ENCODE peak calls at places on chromosomes 4 and X, in ten cellular contexts. One of them, this sample, is unnamed.

GRCh38 chr4:186623546-186623945 is 68.2 kb upstream of the MTNR1A start:
- DNase-seq in B cell: no peak
- DNase-seq in neuronal stem cell: no peak
- DNase-seq in SIG-M5: no peak
- DNase-seq in brain microvascular endothelial cell: peak
- DNase-seq in MCF 10A: no peak
- DNase-seq in NCI-H748 treated with DMSO at 0.1 percent for 48 hours: no peak
- DNase-seq in epithelial cell of esophagus: no peak
- DNase-seq in T-helper 2 cell: no peak
- DNase-seq in naive thymus-derived CD8-positive, alpha-beta T cell: no peak
- DNase-seq in this sample: no peak

GRCh38 chr4:2936773-2937145 is 26.4 kb downstream of the NOP14 start:
- DNase-seq in SIG-M5: no peak
- DNase-seq in brain microvascular endothelial cell: peak
- DNase-seq in naive thymus-derived CD8-positive, alpha-beta T cell: no peak
- DNase-seq in neuronal stem cell: no peak
- DNase-seq in epithelial cell of esophagus: peak
- DNase-seq in T-helper 2 cell: peak
- DNase-seq in MCF 10A: peak
- DNase-seq in B cell: no peak
- DNase-seq in NCI-H748 treated with DMSO at 0.1 percent for 48 hours: no peak
- DNase-seq in this sample: no peak

GRCh38 chr4:16508968-16509367 is 282.7 kb upstream of the TAPT1 start:
- DNase-seq in brain microvascular endothelial cell: peak
- DNase-seq in MCF 10A: no peak
- DNase-seq in NCI-H748 treated with DMSO at 0.1 percent for 48 hours: no peak
- DNase-seq in neuronal stem cell: no peak
- DNase-seq in T-helper 2 cell: no peak
- DNase-seq in SIG-M5: no peak
- DNase-seq in epithelial cell of esophagus: peak
- DNase-seq in B cell: no peak
- DNase-seq in naive thymus-derived CD8-positive, alpha-beta T cell: no peak
- DNase-seq in this sample: no peak

GRCh38 chr4:102091656-102092055 is 253.6 kb downstream of the SLC39A8 start:
- DNase-seq in T-helper 2 cell: no peak
- DNase-seq in brain microvascular endothelial cell: no peak
- DNase-seq in MCF 10A: no peak
- DNase-seq in neuronal stem cell: no peak
- DNase-seq in epithelial cell of esophagus: no peak
- DNase-seq in SIG-M5: no peak
- DNase-seq in B cell: no peak
- DNase-seq in naive thymus-derived CD8-positive, alpha-beta T cell: no peak
- DNase-seq in NCI-H748 treated with DMSO at 0.1 percent for 48 hours: no peak
- DNase-seq in this sample: no peak

GRCh38 chr4:119103263-119103662 is 32.4 kb upstream of the MYOZ2 start:
- DNase-seq in naive thymus-derived CD8-positive, alpha-beta T cell: no peak
- DNase-seq in SIG-M5: peak
- DNase-seq in neuronal stem cell: no peak
- DNase-seq in brain microvascular endothelial cell: peak
- DNase-seq in NCI-H748 treated with DMSO at 0.1 percent for 48 hours: no peak
- DNase-seq in B cell: no peak
- DNase-seq in epithelial cell of esophagus: peak
- DNase-seq in MCF 10A: peak
- DNase-seq in T-helper 2 cell: no peak
- DNase-seq in this sample: no peak

GRCh38 chr4:114034189-114034588 is 54.7 kb upstream of the ARSJ start:
- DNase-seq in epithelial cell of esophagus: no peak
- DNase-seq in T-helper 2 cell: no peak
- DNase-seq in brain microvascular endothelial cell: no peak
- DNase-seq in NCI-H748 treated with DMSO at 0.1 percent for 48 hours: no peak
- DNase-seq in naive thymus-derived CD8-positive, alpha-beta T cell: no peak
- DNase-seq in SIG-M5: no peak
- DNase-seq in neuronal stem cell: no peak
- DNase-seq in B cell: no peak
- DNase-seq in MCF 10A: no peak
- DNase-seq in this sample: no peak

GRCh38 chr4:57231781-57232180 is 121.6 kb upstream of the IGFBP7 start:
- DNase-seq in T-helper 2 cell: no peak
- DNase-seq in epithelial cell of esophagus: peak
- DNase-seq in naive thymus-derived CD8-positive, alpha-beta T cell: no peak
- DNase-seq in B cell: no peak
- DNase-seq in MCF 10A: no peak
- DNase-seq in SIG-M5: no peak
- DNase-seq in neuronal stem cell: no peak
- DNase-seq in brain microvascular endothelial cell: no peak
- DNase-seq in NCI-H748 treated with DMSO at 0.1 percent for 48 hours: no peak
- DNase-seq in this sample: no peak

GRCh38 chrX:116427976-116428375 is 8.4 kb upstream of the SLC6A14 start:
- DNase-seq in brain microvascular endothelial cell: no peak
- DNase-seq in MCF 10A: no peak
- DNase-seq in T-helper 2 cell: no peak
- DNase-seq in NCI-H748 treated with DMSO at 0.1 percent for 48 hours: no peak
- DNase-seq in neuronal stem cell: no peak
- DNase-seq in naive thymus-derived CD8-positive, alpha-beta T cell: no peak
- DNase-seq in SIG-M5: no peak
- DNase-seq in epithelial cell of esophagus: no peak
- DNase-seq in B cell: no peak
- DNase-seq in this sample: no peak

GRCh38 chr4:83043801-83044407 is 8.9 kb downstream of the COPS4 start:
- DNase-seq in SIG-M5: no peak
- DNase-seq in brain microvascular endothelial cell: peak
- DNase-seq in epithelial cell of esophagus: peak
- DNase-seq in neuronal stem cell: no peak
- DNase-seq in MCF 10A: peak
- DNase-seq in T-helper 2 cell: peak
- DNase-seq in NCI-H748 treated with DMSO at 0.1 percent for 48 hours: no peak
- DNase-seq in B cell: no peak
- DNase-seq in naive thymus-derived CD8-positive, alpha-beta T cell: no peak
- DNase-seq in this sample: no peak

GRCh38 chrX:150913511-150913910 is 15.0 kb upstream of the CD99L2 start:
- DNase-seq in neuronal stem cell: no peak
- DNase-seq in NCI-H748 treated with DMSO at 0.1 percent for 48 hours: no peak
- DNase-seq in SIG-M5: no peak
- DNase-seq in T-helper 2 cell: no peak
- DNase-seq in MCF 10A: peak
- DNase-seq in B cell: no peak
- DNase-seq in brain microvascular endothelial cell: no peak
- DNase-seq in epithelial cell of esophagus: no peak
- DNase-seq in naive thymus-derived CD8-positive, alpha-beta T cell: no peak
- DNase-seq in this sample: no peak

GRCh38 chr4:112861378-112862317 is 187.8 kb upstream of the ANK2 start:
- DNase-seq in MCF 10A: no peak
- DNase-seq in NCI-H748 treated with DMSO at 0.1 percent for 48 hours: no peak
- DNase-seq in epithelial cell of esophagus: no peak
- DNase-seq in B cell: no peak
- DNase-seq in naive thymus-derived CD8-positive, alpha-beta T cell: no peak
- DNase-seq in brain microvascular endothelial cell: no peak
- DNase-seq in neuronal stem cell: no peak
- DNase-seq in SIG-M5: no peak
- DNase-seq in T-helper 2 cell: no peak
- DNase-seq in this sample: no peak

GRCh38 chr4:108215055-108215454 is 46.3 kb upstream of the LEF1 start:
- DNase-seq in naive thymus-derived CD8-positive, alpha-beta T cell: no peak
- DNase-seq in epithelial cell of esophagus: no peak
- DNase-seq in B cell: no peak
- DNase-seq in brain microvascular endothelial cell: no peak
- DNase-seq in T-helper 2 cell: no peak
- DNase-seq in SIG-M5: no peak
- DNase-seq in neuronal stem cell: no peak
- DNase-seq in NCI-H748 treated with DMSO at 0.1 percent for 48 hours: no peak
- DNase-seq in MCF 10A: no peak
- DNase-seq in this sample: no peak

GRCh38 chr4:124887738-124888137 is 175.2 kb upstream of the ANKRD50 start:
- DNase-seq in SIG-M5: no peak
- DNase-seq in NCI-H748 treated with DMSO at 0.1 percent for 48 hours: no peak
- DNase-seq in epithelial cell of esophagus: peak
- DNase-seq in B cell: no peak
- DNase-seq in MCF 10A: no peak
- DNase-seq in brain microvascular endothelial cell: no peak
- DNase-seq in T-helper 2 cell: no peak
- DNase-seq in naive thymus-derived CD8-positive, alpha-beta T cell: no peak
- DNase-seq in neuronal stem cell: no peak
- DNase-seq in this sample: no peak

GRCh38 chr4:167290684-167291083 is 56.4 kb upstream of the SPOCK3 start:
- DNase-seq in T-helper 2 cell: no peak
- DNase-seq in NCI-H748 treated with DMSO at 0.1 percent for 48 hours: peak
- DNase-seq in B cell: no peak
- DNase-seq in SIG-M5: no peak
- DNase-seq in naive thymus-derived CD8-positive, alpha-beta T cell: no peak
- DNase-seq in epithelial cell of esophagus: peak
- DNase-seq in brain microvascular endothelial cell: no peak
- DNase-seq in neuronal stem cell: no peak
- DNase-seq in MCF 10A: peak
- DNase-seq in this sample: no peak

GRCh38 chr4:40750461-40751258 is 905 bp downstream of the NSUN7 start:
- DNase-seq in naive thymus-derived CD8-positive, alpha-beta T cell: no peak
- DNase-seq in MCF 10A: no peak
- DNase-seq in B cell: no peak
- DNase-seq in NCI-H748 treated with DMSO at 0.1 percent for 48 hours: no peak
- DNase-seq in SIG-M5: no peak
- DNase-seq in epithelial cell of esophagus: peak
- DNase-seq in brain microvascular endothelial cell: no peak
- DNase-seq in T-helper 2 cell: no peak
- DNase-seq in neuronal stem cell: peak
- DNase-seq in this sample: no peak

GRCh38 chr4:86579941-86580340 is 14.2 kb upstream of the PTPN13 start:
- DNase-seq in MCF 10A: no peak
- DNase-seq in B cell: no peak
- DNase-seq in NCI-H748 treated with DMSO at 0.1 percent for 48 hours: no peak
- DNase-seq in brain microvascular endothelial cell: no peak
- DNase-seq in epithelial cell of esophagus: no peak
- DNase-seq in naive thymus-derived CD8-positive, alpha-beta T cell: no peak
- DNase-seq in SIG-M5: no peak
- DNase-seq in T-helper 2 cell: no peak
- DNase-seq in neuronal stem cell: no peak
- DNase-seq in this sample: no peak

GRCh38 chrX:47093248-47093647 is 15.0 kb downstream of the RGN start:
- DNase-seq in B cell: no peak
- DNase-seq in naive thymus-derived CD8-positive, alpha-beta T cell: no peak
- DNase-seq in T-helper 2 cell: peak
- DNase-seq in NCI-H748 treated with DMSO at 0.1 percent for 48 hours: peak
- DNase-seq in brain microvascular endothelial cell: peak
- DNase-seq in SIG-M5: no peak
- DNase-seq in neuronal stem cell: no peak
- DNase-seq in epithelial cell of esophagus: peak
- DNase-seq in MCF 10A: peak
- DNase-seq in this sample: no peak

GRCh38 chrX:70436380-70436779 is 8.3 kb upstream of the DLG3 start:
- DNase-seq in SIG-M5: no peak
- DNase-seq in T-helper 2 cell: no peak
- DNase-seq in brain microvascular endothelial cell: no peak
- DNase-seq in B cell: no peak
- DNase-seq in MCF 10A: no peak
- DNase-seq in NCI-H748 treated with DMSO at 0.1 percent for 48 hours: no peak
- DNase-seq in epithelial cell of esophagus: no peak
- DNase-seq in neuronal stem cell: no peak
- DNase-seq in naive thymus-derived CD8-positive, alpha-beta T cell: no peak
- DNase-seq in this sample: no peak